ENCODE peak calls at places on chromosomes 12 and 14, in six cellular contexts. One of them, this sample, is unnamed.

GRCh38 chr14:94707494-94707893 is 62.4 kb downstream of the GSC start:
- DNase-seq in cerebellar cortex: no peak
- DNase-seq in stimulated activated CD4-positive, alpha-beta T cell treated with anti-CD3 and anti-CD28 coated beads, Interleukin-4, amount 100 ng/mL, for 24 hours: no peak
- DNase-seq in HFFc6: no peak
- DNase-seq in CD8-positive, alpha-beta memory T cell: no peak
- DNase-seq in T-cell: no peak
- DNase-seq in this sample: no peak

GRCh38 chr12:120092531-120093335 is 23.8 kb downstream of the RAB35 start:
- DNase-seq in cerebellar cortex: no peak
- DNase-seq in stimulated activated CD4-positive, alpha-beta T cell treated with anti-CD3 and anti-CD28 coated beads, Interleukin-4, amount 100 ng/mL, for 24 hours: no peak
- DNase-seq in HFFc6: no peak
- DNase-seq in CD8-positive, alpha-beta memory T cell: no peak
- DNase-seq in T-cell: no peak
- DNase-seq in this sample: no peak

GRCh38 chr14:98184467-98184866 is 1087.5 kb downstream of the BCL11B start:
- DNase-seq in cerebellar cortex: no peak
- DNase-seq in stimulated activated CD4-positive, alpha-beta T cell treated with anti-CD3 and anti-CD28 coated beads, Interleukin-4, amount 100 ng/mL, for 24 hours: no peak
- DNase-seq in HFFc6: no peak
- DNase-seq in CD8-positive, alpha-beta memory T cell: no peak
- DNase-seq in T-cell: no peak
- DNase-seq in this sample: no peak

GRCh38 chr12:53929527-53929926 is 9.1 kb upstream of the HOXC13 start:
- DNase-seq in cerebellar cortex: no peak
- DNase-seq in stimulated activated CD4-positive, alpha-beta T cell treated with anti-CD3 and anti-CD28 coated beads, Interleukin-4, amount 100 ng/mL, for 24 hours: no peak
- DNase-seq in HFFc6: no peak
- DNase-seq in CD8-positive, alpha-beta memory T cell: no peak
- DNase-seq in T-cell: no peak
- DNase-seq in this sample: no peak

GRCh38 chr12:123471374-123472068 is 13.6 kb downstream of the SNRNP35 start:
- DNase-seq in cerebellar cortex: no peak
- DNase-seq in stimulated activated CD4-positive, alpha-beta T cell treated with anti-CD3 and anti-CD28 coated beads, Interleukin-4, amount 100 ng/mL, for 24 hours: no peak
- DNase-seq in HFFc6: peak
- DNase-seq in CD8-positive, alpha-beta memory T cell: no peak
- DNase-seq in T-cell: no peak
- DNase-seq in this sample: no peak

GRCh38 chr12:131390408-131391100 is 320.3 kb upstream of the SFSWAP start:
- DNase-seq in cerebellar cortex: peak
- DNase-seq in stimulated activated CD4-positive, alpha-beta T cell treated with anti-CD3 and anti-CD28 coated beads, Interleukin-4, amount 100 ng/mL, for 24 hours: no peak
- DNase-seq in HFFc6: no peak
- DNase-seq in CD8-positive, alpha-beta memory T cell: no peak
- DNase-seq in T-cell: no peak
- DNase-seq in this sample: no peak

GRCh38 chr14:60095781-60096450 is 4.2 kb downstream of the PCNX4 start:
- DNase-seq in cerebellar cortex: no peak
- DNase-seq in stimulated activated CD4-positive, alpha-beta T cell treated with anti-CD3 and anti-CD28 coated beads, Interleukin-4, amount 100 ng/mL, for 24 hours: no peak
- DNase-seq in HFFc6: peak
- DNase-seq in CD8-positive, alpha-beta memory T cell: no peak
- DNase-seq in T-cell: no peak
- DNase-seq in this sample: no peak

GRCh38 chr14:86532219-86532618 is 1002.3 kb downstream of the FLRT2 start:
- DNase-seq in cerebellar cortex: no peak
- DNase-seq in stimulated activated CD4-positive, alpha-beta T cell treated with anti-CD3 and anti-CD28 coated beads, Interleukin-4, amount 100 ng/mL, for 24 hours: no peak
- DNase-seq in HFFc6: peak
- DNase-seq in CD8-positive, alpha-beta memory T cell: no peak
- DNase-seq in T-cell: no peak
- DNase-seq in this sample: no peak

GRCh38 chr12:95545731-95546490 is 5.4 kb downstream of the USP44 start:
- DNase-seq in cerebellar cortex: peak
- DNase-seq in stimulated activated CD4-positive, alpha-beta T cell treated with anti-CD3 and anti-CD28 coated beads, Interleukin-4, amount 100 ng/mL, for 24 hours: no peak
- DNase-seq in HFFc6: no peak
- DNase-seq in CD8-positive, alpha-beta memory T cell: no peak
- DNase-seq in T-cell: no peak
- DNase-seq in this sample: no peak

GRCh38 chr12:6361834-6362233 is 13.5 kb downstream of the SCNN1A start:
- DNase-seq in cerebellar cortex: no peak
- DNase-seq in stimulated activated CD4-positive, alpha-beta T cell treated with anti-CD3 and anti-CD28 coated beads, Interleukin-4, amount 100 ng/mL, for 24 hours: no peak
- DNase-seq in HFFc6: no peak
- DNase-seq in CD8-positive, alpha-beta memory T cell: no peak
- DNase-seq in T-cell: no peak
- DNase-seq in this sample: no peak

GRCh38 chr12:46201284-46201789 is 67.5 kb downstream of the SLC38A1 start:
- DNase-seq in cerebellar cortex: no peak
- DNase-seq in stimulated activated CD4-positive, alpha-beta T cell treated with anti-CD3 and anti-CD28 coated beads, Interleukin-4, amount 100 ng/mL, for 24 hours: no peak
- DNase-seq in HFFc6: no peak
- DNase-seq in CD8-positive, alpha-beta memory T cell: no peak
- DNase-seq in T-cell: no peak
- DNase-seq in this sample: no peak

GRCh38 chr12:6730169-6730568 is 6.3 kb downstream of the COPS7A start:
- DNase-seq in cerebellar cortex: no peak
- DNase-seq in stimulated activated CD4-positive, alpha-beta T cell treated with anti-CD3 and anti-CD28 coated beads, Interleukin-4, amount 100 ng/mL, for 24 hours: no peak
- DNase-seq in HFFc6: no peak
- DNase-seq in CD8-positive, alpha-beta memory T cell: no peak
- DNase-seq in T-cell: no peak
- DNase-seq in this sample: no peak

GRCh38 chr12:52221912-52222457 is 11.1 kb upstream of the KRT7 start:
- DNase-seq in cerebellar cortex: no peak
- DNase-seq in stimulated activated CD4-positive, alpha-beta T cell treated with anti-CD3 and anti-CD28 coated beads, Interleukin-4, amount 100 ng/mL, for 24 hours: peak
- DNase-seq in HFFc6: peak
- DNase-seq in CD8-positive, alpha-beta memory T cell: no peak
- DNase-seq in T-cell: no peak
- DNase-seq in this sample: no peak

GRCh38 chr14:92026548-92027190 is 13.2 kb downstream of the TRIP11 start:
- DNase-seq in cerebellar cortex: no peak
- DNase-seq in stimulated activated CD4-positive, alpha-beta T cell treated with anti-CD3 and anti-CD28 coated beads, Interleukin-4, amount 100 ng/mL, for 24 hours: no peak
- DNase-seq in HFFc6: no peak
- DNase-seq in CD8-positive, alpha-beta memory T cell: no peak
- DNase-seq in T-cell: no peak
- DNase-seq in this sample: no peak

GRCh38 chr14:102050625-102051024 is 36.2 kb downstream of the HSP90AA1 start:
- DNase-seq in cerebellar cortex: no peak
- DNase-seq in stimulated activated CD4-positive, alpha-beta T cell treated with anti-CD3 and anti-CD28 coated beads, Interleukin-4, amount 100 ng/mL, for 24 hours: no peak
- DNase-seq in HFFc6: peak
- DNase-seq in CD8-positive, alpha-beta memory T cell: no peak
- DNase-seq in T-cell: no peak
- DNase-seq in this sample: no peak

GRCh38 chr12:66014818-66015217 is 115.7 kb downstream of the LLPH start:
- DNase-seq in cerebellar cortex: peak
- DNase-seq in stimulated activated CD4-positive, alpha-beta T cell treated with anti-CD3 and anti-CD28 coated beads, Interleukin-4, amount 100 ng/mL, for 24 hours: no peak
- DNase-seq in HFFc6: peak
- DNase-seq in CD8-positive, alpha-beta memory T cell: no peak
- DNase-seq in T-cell: no peak
- DNase-seq in this sample: no peak

GRCh38 chr12:64796205-64796845 is 28.1 kb upstream of the TBC1D30 start:
- DNase-seq in cerebellar cortex: peak
- DNase-seq in stimulated activated CD4-positive, alpha-beta T cell treated with anti-CD3 and anti-CD28 coated beads, Interleukin-4, amount 100 ng/mL, for 24 hours: peak
- DNase-seq in HFFc6: peak
- DNase-seq in CD8-positive, alpha-beta memory T cell: peak
- DNase-seq in T-cell: peak
- DNase-seq in this sample: peak

GRCh38 chr12:45726594-45727300 is 2.8 kb upstream of the ARID2 start:
- DNase-seq in cerebellar cortex: no peak
- DNase-seq in stimulated activated CD4-positive, alpha-beta T cell treated with anti-CD3 and anti-CD28 coated beads, Interleukin-4, amount 100 ng/mL, for 24 hours: peak
- DNase-seq in HFFc6: peak
- DNase-seq in CD8-positive, alpha-beta memory T cell: no peak
- DNase-seq in T-cell: no peak
- DNase-seq in this sample: peak